ENCODE peak calls at places on chromosome 7, in ten cellular contexts. K, H, O, Z, D, T, G, A, M and U are unnamed samples.

GRCh38 chr7:29140873-29141468 is 5.4 kb downstream of the CPVL start:
- DNase-seq in K (no peak), H (no peak), O (no peak), Z (no peak), D (no peak), T (peak), G (peak), A (no peak), M (no peak), U (no peak)

GRCh38 chr7:140564643-140565042 is 76.0 kb downstream of the DENND2A start:
- DNase-seq in K (no peak), H (no peak), O (no peak), Z (peak), D (no peak), T (peak), G (no peak), A (no peak), M (no peak), U (no peak)

GRCh38 chr7:95398155-95398940 is 2.2 kb upstream of the PON3 start:
- DNase-seq in K (no peak), H (no peak), O (no peak), Z (no peak), D (no peak), T (no peak), G (no peak), A (no peak), M (no peak), U (no peak)

GRCh38 chr7:110224643-110225042 is 866.3 kb upstream of the LRRN3 start:
- DNase-seq in K (no peak), H (no peak), O (no peak), Z (no peak), D (no peak), T (no peak), G (peak), A (no peak), M (no peak), U (no peak)

GRCh38 chr7:18445483-18445882 is 50.1 kb upstream of the HDAC9 start:
- DNase-seq in K (no peak), H (no peak), O (no peak), Z (no peak), D (no peak), T (no peak), G (no peak), A (no peak), M (no peak), U (no peak)

GRCh38 chr7:128074336-128074735 is 43.1 kb upstream of the LRRC4 start:
- DNase-seq in K (no peak), H (no peak), O (no peak), Z (no peak), D (no peak), T (no peak), G (no peak), A (no peak), M (no peak), U (no peak)

GRCh38 chr7:6252310-6252709 is 20.1 kb downstream of the CYTH3 start:
- DNase-seq in K (no peak), H (no peak), O (no peak), Z (no peak), D (peak), T (no peak), G (no peak), A (no peak), M (no peak), U (no peak)

GRCh38 chr7:81460228-81460627 is 309.6 kb downstream of the HGF start:
- DNase-seq in K (no peak), H (no peak), O (no peak), Z (no peak), D (no peak), T (no peak), G (no peak), A (no peak), M (no peak), U (no peak)

GRCh38 chr7:20541615-20542349 is 73.7 kb upstream of the ABCB5 start:
- DNase-seq in K (no peak), H (no peak), O (no peak), Z (no peak), D (peak), T (peak), G (no peak), A (no peak), M (no peak), U (no peak)

GRCh38 chr7:94348142-94348541 is 46.6 kb upstream of the COL1A2 start:
- DNase-seq in K (no peak), H (peak), O (no peak), Z (no peak), D (no peak), T (peak), G (no peak), A (peak), M (no peak), U (no peak)

GRCh38 chr7:79453266-79453557 is 255 bp downstream of the MAGI2 start:
- DNase-seq in K (no peak), H (no peak), O (no peak), Z (no peak), D (no peak), T (no peak), G (no peak), A (no peak), M (no peak), U (no peak)

GRCh38 chr7:76428868-76429805 is 4.4 kb downstream of the ZP3 start:
- DNase-seq in K (no peak), H (no peak), O (no peak), Z (no peak), D (peak), T (no peak), G (no peak), A (no peak), M (peak), U (no peak)

GRCh38 chr7:99531354-99531765 is 20.6 kb downstream of the FAM200A start:
- DNase-seq in K (no peak), H (no peak), O (no peak), Z (no peak), D (no peak), T (no peak), G (no peak), A (no peak), M (no peak), U (no peak)

GRCh38 chr7:24902276-24902675 is 77.7 kb downstream of the OSBPL3 start:
- DNase-seq in K (no peak), H (no peak), O (no peak), Z (no peak), D (no peak), T (no peak), G (no peak), A (no peak), M (no peak), U (no peak)

GRCh38 chr7:919924-920341 is 34.5 kb downstream of the ADAP1 start:
- DNase-seq in K (no peak), H (peak), O (no peak), Z (no peak), D (no peak), T (no peak), G (peak), A (no peak), M (no peak), U (peak)

GRCh38 chr7:35029311-35029710 is 8.0 kb downstream of the DPY19L1 start:
- DNase-seq in K (no peak), H (no peak), O (no peak), Z (no peak), D (no peak), T (no peak), G (no peak), A (no peak), M (no peak), U (no peak)

GRCh38 chr7:41696323-41696916 is 6.5 kb downstream of the INHBA start:
- DNase-seq in K (peak), H (peak), O (no peak), Z (peak), D (peak), T (peak), G (peak), A (peak), M (peak), U (peak)

GRCh38 chr7:103065666-103066065 is 8.9 kb downstream of the FBXL13 start:
- DNase-seq in K (peak), H (no peak), O (peak), Z (peak), D (peak), T (peak), G (no peak), A (no peak), M (peak), U (peak)

GRCh38 chr7:44378744-44379143 is 53.4 kb upstream of the CAMK2B start:
- DNase-seq in K (no peak), H (no peak), O (peak), Z (no peak), D (peak), T (peak), G (no peak), A (no peak), M (no peak), U (no peak)

GRCh38 chr7:40659231-40659630 is 524.4 kb downstream of the SUGCT start:
- DNase-seq in K (no peak), H (no peak), O (no peak), Z (no peak), D (no peak), T (no peak), G (no peak), A (no peak), M (no peak), U (no peak)

GRCh38 chr7:8751557-8752231 is 318.3 kb downstream of the NXPH1 start:
- DNase-seq in K (no peak), H (no peak), O (no peak), Z (no peak), D (no peak), T (no peak), G (no peak), A (no peak), M (no peak), U (no peak)

GRCh38 chr7:74269757-74270277 is 15.6 kb upstream of the RFC2 start:
- DNase-seq in K (peak), H (peak), O (no peak), Z (peak), D (peak), T (peak), G (peak), A (peak), M (peak), U (peak)

GRCh38 chr7:50771120-50772002 is 11.3 kb downstream of the GRB10 start:
- DNase-seq in K (no peak), H (no peak), O (no peak), Z (no peak), D (no peak), T (no peak), G (peak), A (no peak), M (no peak), U (peak)

GRCh38 chr7:124033093-124033806 is 383 bp upstream of the TMEM229A start:
- DNase-seq in K (peak), H (peak), O (no peak), Z (peak), D (peak), T (no peak), G (peak), A (peak), M (peak), U (peak)

GRCh38 chr7:138081868-138082267 is 5.6 kb downstream of the AKR1D1 start:
- DNase-seq in K (no peak), H (no peak), O (no peak), Z (no peak), D (no peak), T (no peak), G (no peak), A (no peak), M (no peak), U (no peak)

GRCh38 chr7:124057872-124058271 is 25.0 kb upstream of the TMEM229A start:
- DNase-seq in K (no peak), H (no peak), O (no peak), Z (no peak), D (no peak), T (no peak), G (no peak), A (no peak), M (no peak), U (no peak)

GRCh38 chr7:24668922-24669635 is 88.2 kb downstream of the GSDME start:
- DNase-seq in K (no peak), H (no peak), O (no peak), Z (no peak), D (peak), T (peak), G (no peak), A (no peak), M (no peak), U (no peak)

GRCh38 chr7:108415821-108416536 is 40.3 kb downstream of the NRCAM start:
- DNase-seq in K (no peak), H (no peak), O (no peak), Z (peak), D (peak), T (peak), G (no peak), A (no peak), M (no peak), U (no peak)

GRCh38 chr7:151549644-151550043 is 29.9 kb upstream of the RHEB start:
- DNase-seq in K (no peak), H (no peak), O (no peak), Z (no peak), D (no peak), T (no peak), G (no peak), A (no peak), M (no peak), U (no peak)

GRCh38 chr7:53602817-53603418 is 567.5 kb downstream of the POM121L12 start:
- DNase-seq in K (no peak), H (no peak), O (no peak), Z (no peak), D (no peak), T (peak), G (no peak), A (no peak), M (no peak), U (no peak)